ENCODE peak calls at places on chromosomes 13 and 19, in five cellular contexts. H is lower lobe of right lung; Z is stimulated activated CD4-positive, alpha-beta T cell treated with anti-CD3 and anti-CD28 coated beads, Interleukin-4, amount 100 ng/mL, for 4 hours; X is activated T-helper 1 cell treated with anti-CD3 and anti-CD28 coated beads, Interleukin-2, amount 50 U/mL, for 16 hours; F is NCI-H524 treated with DMSO at 0.1 percent for 48 hours. G is an unnamed sample.

GRCh38 chr19:34667349-34668076 is 9.4 kb downstream of the SCGB2B2 start:
- DNase-seq in X (no peak), H (peak), Z (no peak), F (no peak), G (no peak)

GRCh38 chr19:46607441-46607841 is 6.3 kb downstream of the CALM3 start:
- DNase-seq in X (no peak), H (peak), F (no peak), Z (no peak), G (no peak)

GRCh38 chr19:17156947-17157302 is 58.2 kb upstream of the USE1 start:
- DNase-seq in H (peak), X (no peak), Z (no peak), F (no peak), G (no peak)

GRCh38 chr19:29260477-29261317 is 47.7 kb upstream of the UQCRFS1 start:
- DNase-seq in H (no peak), Z (peak), F (no peak), X (no peak), G (peak)

GRCh38 chr13:111461445-111462149 is 141.2 kb downstream of the TEX29 start:
- DNase-seq in F (no peak), Z (no peak), H (no peak), X (no peak), G (no peak)

GRCh38 chr19:57321746-57322145 is 1.5 kb downstream of the ZNF543 start:
- DNase-seq in X (no peak), F (no peak), Z (no peak), H (no peak), G (no peak)

GRCh38 chr19:51007488-51007887 is 6.1 kb upstream of the KLK8 start:
- DNase-seq in X (no peak), Z (no peak), H (no peak), F (no peak), G (no peak)

GRCh38 chr13:111177081-111177711 is 62.1 kb downstream of the ARHGEF7 start:
- DNase-seq in F (no peak), Z (no peak), H (peak), X (no peak), G (no peak)

GRCh38 chr13:20550799-20551198 is 16.2 kb upstream of the IFT88 start:
- DNase-seq in Z (no peak), F (no peak), X (no peak), H (no peak), G (no peak)

GRCh38 chr13:41250993-41251392 is 12.4 kb downstream of the MTRF1 start:
- DNase-seq in X (no peak), F (no peak), Z (no peak), H (no peak), G (no peak)

GRCh38 chr13:26019881-26020535 is 31.8 kb downstream of the SHISA2 start:
- DNase-seq in F (no peak), X (no peak), Z (no peak), H (no peak), G (peak)

GRCh38 chr19:5975388-5975728 is 2.6 kb downstream of the RANBP3 start:
- DNase-seq in X (no peak), H (no peak), F (no peak), Z (no peak), G (no peak)

GRCh38 chr13:113544071-113544891 is 40.3 kb upstream of the TFDP1 start:
- DNase-seq in F (no peak), H (peak), X (no peak), Z (no peak), G (no peak)

GRCh38 chr13:26880741-26881140 is 120.2 kb upstream of the GPR12 start:
- DNase-seq in H (no peak), F (no peak), X (no peak), Z (no peak), G (no peak)

G was measured in ACHN.